ENCODE peak calls at places on chromosome 3, in nine cellular contexts. N is body of pancreas, V is stomach, A is IMR-90, Z is heart left ventricle, Y is suprapubic skin, H is sigmoid colon, W is thyroid gland, C is testis. R is an unnamed sample.

GRCh38 chr3:13281657-13282527 is 138.2 kb downstream of the NUP210 start:
- DNase-seq in H (peak; percentile 84), Y (no peak), A (no peak), V (no peak), W (peak; percentile 25), C (peak; percentile 89), N (peak; percentile 67), Z (peak; percentile 77), R (no peak)

GRCh38 chr3:105764378-105765376 is 104.1 kb downstream of the CBLB start:
- DNase-seq in Z (no peak), Y (no peak), H (no peak), A (no peak), W (no peak), N (no peak), V (no peak), C (no peak), R (no peak)

GRCh38 chr3:50657816-50658215 is 16.9 kb upstream of the DOCK3 start:
- DNase-seq in A (no peak), H (no peak), Y (peak; percentile 13), N (no peak), Z (no peak), V (no peak), C (no peak), W (peak; percentile 64), R (no peak)

GRCh38 chr3:21750831-21751391 is at the start of gene ZNF385D:
- DNase-seq in V (no peak), N (peak; percentile 3), C (peak; percentile 75), Z (peak; percentile 80), Y (peak; percentile 83), H (peak; percentile 76), W (peak; percentile 28), A (peak; percentile 33), R (no peak)

GRCh38 chr3:196634851-196635250 is 4.6 kb upstream of the NRROS start:
- DNase-seq in V (no peak), N (no peak), H (no peak), Z (no peak), Y (no peak), A (no peak), C (no peak), W (no peak), R (no peak)

GRCh38 chr3:174710622-174711021 is 148.5 kb upstream of the NAALADL2 start:
- DNase-seq in H (no peak), Y (no peak), N (no peak), W (no peak), V (no peak), A (peak; percentile 60), C (no peak), Z (no peak), R (no peak)

GRCh38 chr3:127275287-127275781 is 12.5 kb downstream of the PRR20G start:
- DNase-seq in C (no peak), Z (no peak), V (no peak), A (no peak), Y (no peak), W (no peak), H (no peak), N (no peak), R (no peak)

GRCh38 chr3:47423548-47424145 is 42.8 kb downstream of the PTPN23 start:
- DNase-seq in C (no peak), V (no peak), H (no peak), A (no peak), W (no peak), Y (no peak), N (no peak), Z (no peak), R (no peak)

GRCh38 chr3:129824926-129825541 is 68.5 kb downstream of the TMCC1 start:
- DNase-seq in H (no peak), N (peak; percentile 34), W (peak; percentile 25), Y (no peak), V (no peak), A (peak; percentile 58), C (no peak), Z (no peak), R (no peak)

GRCh38 chr3:126208618-126209256 is 28.4 kb upstream of the ALDH1L1 start:
- DNase-seq in W (peak; percentile 91), N (peak; percentile 93), V (peak; percentile 84), A (peak; percentile 89), C (peak; percentile 51), Y (peak; percentile 85), Z (peak; percentile 86), H (peak; percentile 82), R (no peak)

GRCh38 chr3:51941798-51942602 is at the start of the genes PARP3 and RRP9:
- DNase-seq in V (peak; percentile 100), C (peak; percentile 100), A (peak; percentile 100), Z (peak; percentile 100), W (peak; percentile 100), Y (peak; percentile 100), H (peak; percentile 100), N (peak; percentile 100), R (peak; percentile 99)

GRCh38 chr3:51943451-51944391 is 1.6 kb downstream of the PARP3 start:
- DNase-seq in A (no peak), H (peak; percentile 66), Y (peak; percentile 79), Z (peak; percentile 60), W (no peak), N (no peak), C (no peak), V (no peak), R (no peak)

GRCh38 chr3:51944541-51945021 is 2.4 kb downstream of the PARP3 start:
- DNase-seq in Z (peak; percentile 45), N (no peak), H (peak; percentile 55), C (no peak), Y (no peak), A (no peak), W (no peak), V (no peak), R (no peak)

GRCh38 chr3:51941447-51941797 is 282 bp downstream of the RRP9 start:
- DNase-seq in Z (no peak), V (no peak), A (no peak), N (no peak), W (no peak), H (no peak), C (no peak), Y (no peak), R (peak; percentile 81)

GRCh38 chr3:51942603-51943450 is 664 bp downstream of the PARP3 start:
- DNase-seq in V (peak; percentile 67), A (peak; percentile 52), N (peak; percentile 51), W (peak; percentile 80), H (peak; percentile 81), Z (peak; percentile 70), Y (peak; percentile 79), C (no peak), R (no peak)
- TF ChIP-seq POLR2A in V (no peak), A (no peak), N (no peak), W (peak; percentile 38), H (no peak), Z (peak; percentile 41), Y (no peak), C (no peak), R (no peak)

GRCh38 chr3:30637310-30638227 is 31.2 kb downstream of the TGFBR2 start:
- DNase-seq in H (no peak), Y (no peak), Z (no peak), V (no peak), A (no peak), W (no peak), N (no peak), C (no peak), R (no peak)
- H3K4me3 ChIP-seq in H (no peak overlapping the region), Y (no peak overlapping the region), Z (no peak overlapping the region), V (no peak overlapping the region), A (no peak overlapping the region), W (no peak overlapping the region), N (no peak overlapping the region), C (no peak overlapping the region), R (no peak overlapping the region)

GRCh38 chr3:123285479-123285878 is 83.7 kb downstream of the SEC22A start:
- DNase-seq in V (no peak), H (no peak), C (no peak), A (no peak), Z (no peak), W (no peak), Y (no peak), N (no peak), R (peak; percentile 64)
- H3K36me3 ChIP-seq in V (peaks cover 3% of the 10 kb centered on the region), H (peaks cover 65% of the 10 kb centered on the region), C (no peaks in the 10 kb centered on the region), A (no peaks in the 10 kb centered on the region), Z (peaks cover 89% of the 10 kb centered on the region), W (no peaks in the 10 kb centered on the region), Y (no peaks in the 10 kb centered on the region), N (no peaks in the 10 kb centered on the region), R (no peaks in the 10 kb centered on the region)

GRCh38 chr3:101513419-101513986 is 491 bp upstream of the SENP7 start:
- DNase-seq in A (no peak), W (no peak), Y (no peak), C (no peak), H (no peak), Z (no peak), V (no peak), N (no peak), R (no peak)

GRCh38 chr3:101518421-101518871 is 5.4 kb upstream of the SENP7 start:
- DNase-seq in V (no peak), A (peak; percentile 32), H (no peak), Z (no peak), W (no peak), Y (no peak), C (no peak), N (no peak), R (no peak)

GRCh38 chr3:101509276-101509675 is 3.7 kb downstream of the SENP7 start:
- DNase-seq in W (no peak), C (no peak), N (no peak), A (no peak), Y (no peak), V (no peak), H (no peak), Z (no peak), R (no peak)

GRCh38 chr3:101509811-101510210 is 3.2 kb downstream of the SENP7 start:
- DNase-seq in V (no peak), H (no peak), N (no peak), Z (no peak), Y (no peak), W (no peak), A (peak; percentile 53), C (no peak), R (no peak)

GRCh38 chr3:101512521-101513418 is at the start of gene SENP7:
- DNase-seq in W (peak; percentile 82), C (peak; percentile 89), N (peak; percentile 89), V (peak; percentile 83), Z (peak; percentile 91), Y (peak; percentile 86), A (peak; percentile 75), H (peak; percentile 92), R (no peak)
- TF ChIP-seq POLR2A in W (peak; percentile 51), C (no peak), N (no peak), V (no peak), Z (no peak), Y (no peak), A (no peak), H (no peak), R (no peak)

GRCh38 chr3:186194451-186194811 is 85.5 kb upstream of the ETV5 start:
- DNase-seq in H (no peak), C (no peak), W (no peak), V (no peak), Z (no peak), N (no peak), Y (no peak), A (no peak), R (no peak)
- H3K4me3 ChIP-seq in H (no peak overlapping the region), C (peak overlapping the region; percentile 12), W (peak overlapping the region; percentile 10), V (no peak overlapping the region), Z (no peak overlapping the region), N (no peak overlapping the region), Y (peak overlapping the region; percentile 46), A (no peak overlapping the region), R (peak overlapping the region; percentile 33)

R was measured in vagina.